ENCODE peak calls at places on chromosomes 3 and 15, in seven cellular contexts. V, J, A, I, Q, N and Z are unnamed samples.

GRCh38 chr15:91021516-91022074 is 799 bp downstream of the VPS33B start:
- DNase-seq in V (no peak), J (no peak), A (no peak), I (no peak), Q (no peak), N (no peak), Z (no peak)

GRCh38 chr3:184336484-184337230 is 743 bp upstream of the FAM131A start:
- DNase-seq in V (peak; percentile 23), J (peak; percentile 55), A (no peak), I (peak; percentile 60), Q (no peak), N (no peak), Z (peak; percentile 39)

GRCh38 chr3:115139072-115139471 is 8.0 kb downstream of the ZBTB20 start:
- DNase-seq in V (no peak), J (no peak), A (no peak), I (no peak), Q (no peak), N (no peak), Z (no peak)

GRCh38 chr3:125375950-125376679 is 990 bp upstream of the ZNF148 start:
- DNase-seq in V (peak; percentile 8), J (no peak), A (no peak), I (no peak), Q (no peak), N (no peak), Z (no peak)

GRCh38 chr3:146801492-146801891 is 196.3 kb upstream of the PLSCR5 start:
- DNase-seq in V (no peak), J (no peak), A (no peak), I (no peak), Q (no peak), N (no peak), Z (no peak)

GRCh38 chr15:53869044-53869805 is 109.0 kb upstream of the UNC13C start:
- DNase-seq in V (no peak), J (no peak), A (no peak), I (no peak), Q (no peak), N (no peak), Z (no peak)

GRCh38 chr3:196757876-196758739 is 18.5 kb downstream of the PAK2 start:
- DNase-seq in V (no peak), J (no peak), A (no peak), I (no peak), Q (no peak), N (no peak), Z (no peak)

GRCh38 chr3:183253364-183253960 is 409 bp downstream of the B3GNT5 start:
- DNase-seq in V (peak; percentile 75), J (peak; percentile 65), A (no peak), I (peak; percentile 68), Q (peak; percentile 85), N (peak; percentile 93), Z (peak; percentile 83)

GRCh38 chr15:40353697-40354096 is 2.9 kb downstream of the PHGR1 start:
- DNase-seq in V (no peak), J (no peak), A (no peak), I (peak; percentile 83), Q (no peak), N (peak; percentile 48), Z (no peak)

GRCh38 chr3:126402178-126402577 is 7.5 kb downstream of the CFAP100 start:
- DNase-seq in V (no peak), J (no peak), A (no peak), I (no peak), Q (no peak), N (peak; percentile 51), Z (no peak)

GRCh38 chr3:154616298-154616697 is 186.3 kb upstream of the GPR149 start:
- DNase-seq in V (no peak), J (no peak), A (no peak), I (no peak), Q (no peak), N (peak; percentile 44), Z (no peak)

GRCh38 chr3:38556640-38557358 is 60.7 kb downstream of the EXOG start:
- DNase-seq in V (no peak), J (no peak), A (no peak), I (peak; percentile 1), Q (no peak), N (peak; percentile 47), Z (no peak)

GRCh38 chr15:70109982-70110381 is 12.3 kb upstream of the TLE3 start:
- DNase-seq in V (no peak), J (no peak), A (no peak), I (no peak), Q (no peak), N (no peak), Z (no peak)

GRCh38 chr3:128033102-128033501 is 19.1 kb upstream of the SEC61A1 start:
- DNase-seq in V (no peak), J (no peak), A (no peak), I (no peak), Q (no peak), N (no peak), Z (no peak)

GRCh38 chr3:94739420-94739819 is 676.6 kb downstream of the NSUN3 start:
- DNase-seq in V (no peak), J (no peak), A (no peak), I (no peak), Q (no peak), N (no peak), Z (no peak)

GRCh38 chr15:70976856-70977255 is 84.2 kb downstream of the LRRC49 start:
- DNase-seq in V (no peak), J (no peak), A (no peak), I (no peak), Q (no peak), N (no peak), Z (no peak)

DNA sequence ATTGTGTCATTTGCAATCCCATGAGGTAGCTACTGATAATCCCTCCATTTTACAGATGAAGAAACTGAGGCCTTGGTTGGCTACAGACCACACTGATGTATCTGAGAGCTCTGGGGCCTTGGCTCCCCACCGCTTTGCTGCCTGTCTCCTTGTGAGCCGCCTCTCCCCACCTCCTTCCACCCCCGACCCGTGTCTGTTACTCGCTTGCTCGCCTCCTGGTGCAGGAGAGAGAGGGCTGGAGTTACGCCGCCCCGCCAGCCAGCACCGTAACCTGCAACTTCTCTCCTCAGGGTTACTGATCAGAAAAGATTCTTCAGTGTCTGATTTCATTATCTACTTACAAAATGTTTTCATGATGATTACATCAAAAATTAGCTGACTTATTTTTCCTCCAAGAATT is 34.1 kb downstream of the TM2D3 start:
- DNase-seq in V (no peak), J (no peak), A (no peak), I (no peak), Q (no peak), N (no peak), Z (no peak)
- H3K36me3 ChIP-seq in V (no peaks in the 10 kb centered on the region), J (no peaks in the 10 kb centered on the region), A (no peaks in the 10 kb centered on the region), I (no peaks in the 10 kb centered on the region), Q (no peaks in the 10 kb centered on the region), N (no peaks in the 10 kb centered on the region), Z (no peaks in the 10 kb centered on the region)

GRCh38 chr3:52240886-52241244 is 1.9 kb upstream of the TWF2 start:
- DNase-seq in V (no peak), J (no peak), A (no peak), I (no peak), Q (no peak), N (no peak), Z (no peak)

GRCh38 chr3:52240059-52240885 is 1.3 kb upstream of the TWF2 start:
- DNase-seq in V (no peak), J (peak; percentile 58), A (no peak), I (peak; percentile 62), Q (peak; percentile 76), N (peak; percentile 69), Z (peak; percentile 66)

GRCh38 chr3:52237659-52238172 is 1.2 kb downstream of the TWF2 start:
- DNase-seq in V (peak; percentile 74), J (peak; percentile 88), A (no peak), I (peak; percentile 76), Q (peak; percentile 91), N (peak; percentile 91), Z (peak; percentile 89)

GRCh38 chr3:52238193-52238760 is 681 bp downstream of the TWF2 start:
- DNase-seq in V (no peak), J (no peak), A (no peak), I (no peak), Q (peak; percentile 71), N (no peak), Z (no peak)

DNA sequence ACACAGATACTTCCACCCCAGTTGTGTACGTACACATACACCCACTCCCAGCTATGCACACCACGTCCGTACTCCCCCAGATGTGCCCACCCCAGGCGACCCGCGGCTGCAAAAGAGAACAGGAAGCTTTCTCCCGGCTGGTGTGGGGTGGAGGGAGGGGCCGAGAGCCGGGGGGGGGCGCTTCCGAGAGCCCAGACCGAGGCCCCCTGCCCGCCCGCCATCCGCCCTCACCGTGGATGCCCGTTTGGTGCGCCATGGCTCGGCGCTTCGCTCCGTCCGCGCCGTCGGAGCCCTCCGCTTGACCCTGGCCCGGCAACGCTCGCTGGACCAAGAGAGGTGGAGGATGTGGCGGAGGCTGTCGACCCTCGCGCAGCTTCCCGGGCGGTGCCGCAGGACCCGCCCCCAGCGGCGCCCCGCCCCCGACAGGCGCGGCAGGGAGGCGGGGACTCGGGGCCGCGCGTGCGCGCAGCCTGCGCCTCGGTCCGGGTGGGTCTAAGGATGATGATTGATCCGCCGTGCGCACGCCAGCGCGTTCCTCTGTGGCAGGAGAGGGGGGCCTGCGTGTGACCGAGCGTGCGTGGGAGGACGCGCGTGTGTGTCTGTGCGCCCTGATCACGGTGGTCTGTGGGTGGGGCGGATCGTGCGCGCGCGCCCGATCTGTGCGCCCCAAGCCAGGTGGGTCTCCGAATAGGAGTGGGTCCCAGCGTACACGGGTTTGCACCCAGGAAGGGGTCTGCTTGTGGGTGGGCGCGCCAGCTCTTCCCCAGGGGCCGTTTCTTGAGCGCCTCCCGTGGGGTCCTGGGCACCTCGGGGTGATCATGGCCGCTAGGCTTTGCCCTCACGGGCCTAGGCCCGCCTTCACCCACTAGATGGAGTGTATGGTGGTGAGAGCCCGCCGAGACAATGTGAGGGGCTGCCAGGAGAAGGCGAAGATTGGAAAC is at the start of gene TWF2:
- DNase-seq in V (peak; percentile 66), J (peak; percentile 59), A (no peak), I (peak; percentile 85), Q (peak; percentile 82), N (peak; percentile 95), Z (peak; percentile 84)
- TF ChIP-seq POLR2A in V (peak; percentile 88), J (no peak), A (peak; percentile 91), I (peak; percentile 56), Q (peak; percentile 57), N (no peak), Z (peak; percentile 57)

GRCh38 chr15:101280007-101280406 is 2.7 kb upstream of the SELENOS start:
- DNase-seq in V (no peak), J (no peak), A (no peak), I (no peak), Q (no peak), N (no peak), Z (no peak)

GRCh38 chr15:101276501-101277037 is 716 bp downstream of the SELENOS start:
- DNase-seq in V (no peak), J (no peak), A (no peak), I (no peak), Q (no peak), N (no peak), Z (no peak)

GRCh38 chr15:101275018-101275417 is 2.3 kb downstream of the SELENOS start:
- DNase-seq in V (no peak), J (no peak), A (peak; percentile 57), I (no peak), Q (no peak), N (no peak), Z (no peak)

GRCh38 chr15:101277943-101278564 is 769 bp upstream of the SELENOS start:
- DNase-seq in V (no peak), J (no peak), A (no peak), I (no peak), Q (no peak), N (no peak), Z (no peak)

GRCh38 chr15:101277038-101277822 is at the start of gene SELENOS:
- DNase-seq in V (peak; percentile 91), J (peak; percentile 83), A (no peak), I (peak; percentile 96), Q (peak; percentile 93), N (peak; percentile 97), Z (peak; percentile 89)
- H3K36me3 ChIP-seq in V (peaks cover 20% of the 10 kb centered on the region), J (peaks cover 15% of the 10 kb centered on the region), A (peaks cover 23% of the 10 kb centered on the region), I (peaks cover 3% of the 10 kb centered on the region), Q (no peaks in the 10 kb centered on the region), N (peaks cover 47% of the 10 kb centered on the region), Z (no peaks in the 10 kb centered on the region)

GRCh38 chr3:129893616-129894070 is at the start of gene TMCC1:
- DNase-seq in V (peak; percentile 92), J (peak; percentile 87), A (peak; percentile 58), I (peak; percentile 92), Q (peak; percentile 81), N (peak; percentile 98), Z (peak; percentile 83)
- TF ChIP-seq POLR2A in V (peak; percentile 90), J (no peak), A (no peak), I (no peak), Q (no peak), N (no peak), Z (peak; percentile 20)